ENCODE peak calls at places on chromosomes 2 and 18, in six cellular contexts. One of them, this sample, is unnamed.

GRCh38 chr18:77101410-77102245 is 31.0 kb downstream of the MBP start:
- DNase-seq in fibroblast of lung: peak
- DNase-seq in tibial nerve: peak
- DNase-seq in CD8-positive, alpha-beta memory T cell: peak
- DNase-seq in neural progenitor cell: no peak
- DNase-seq in ascending aorta: peak
- DNase-seq in this sample: peak

GRCh38 chr2:7707723-7708122 is 790.5 kb downstream of the RNF144A start:
- DNase-seq in fibroblast of lung: peak
- DNase-seq in tibial nerve: no peak
- DNase-seq in CD8-positive, alpha-beta memory T cell: no peak
- DNase-seq in neural progenitor cell: no peak
- DNase-seq in ascending aorta: no peak
- DNase-seq in this sample: no peak

GRCh38 chr2:127661072-127661618 is 14.2 kb downstream of the LIMS2 start:
- DNase-seq in fibroblast of lung: no peak
- DNase-seq in tibial nerve: no peak
- DNase-seq in CD8-positive, alpha-beta memory T cell: no peak
- DNase-seq in neural progenitor cell: no peak
- DNase-seq in ascending aorta: no peak
- DNase-seq in this sample: no peak

GRCh38 chr18:34926683-34927082 is 114.5 kb upstream of the MAPRE2 start:
- DNase-seq in fibroblast of lung: no peak
- DNase-seq in tibial nerve: no peak
- DNase-seq in CD8-positive, alpha-beta memory T cell: no peak
- DNase-seq in neural progenitor cell: no peak
- DNase-seq in ascending aorta: no peak
- DNase-seq in this sample: no peak

GRCh38 chr2:233820766-233821105 is 33.6 kb downstream of the HJURP start:
- DNase-seq in fibroblast of lung: no peak
- DNase-seq in tibial nerve: no peak
- DNase-seq in CD8-positive, alpha-beta memory T cell: no peak
- DNase-seq in neural progenitor cell: no peak
- DNase-seq in ascending aorta: no peak
- DNase-seq in this sample: no peak

GRCh38 chr2:180062178-180062577 is 55.1 kb upstream of the CWC22 start:
- DNase-seq in fibroblast of lung: no peak
- DNase-seq in tibial nerve: no peak
- DNase-seq in CD8-positive, alpha-beta memory T cell: no peak
- DNase-seq in neural progenitor cell: no peak
- DNase-seq in ascending aorta: no peak
- DNase-seq in this sample: no peak

GRCh38 chr18:75083131-75083530 is 125.8 kb downstream of the PTGR3 start:
- DNase-seq in fibroblast of lung: no peak
- DNase-seq in tibial nerve: no peak
- DNase-seq in CD8-positive, alpha-beta memory T cell: no peak
- DNase-seq in neural progenitor cell: no peak
- DNase-seq in ascending aorta: no peak
- DNase-seq in this sample: no peak

GRCh38 chr18:27206411-27206810 is 21.3 kb upstream of the CHST9 start:
- DNase-seq in fibroblast of lung: no peak
- DNase-seq in tibial nerve: no peak
- DNase-seq in CD8-positive, alpha-beta memory T cell: no peak
- DNase-seq in neural progenitor cell: no peak
- DNase-seq in ascending aorta: no peak
- DNase-seq in this sample: no peak

GRCh38 chr2:120873958-120874357 is 138.3 kb downstream of the GLI2 start:
- DNase-seq in fibroblast of lung: no peak
- DNase-seq in tibial nerve: no peak
- DNase-seq in CD8-positive, alpha-beta memory T cell: no peak
- DNase-seq in neural progenitor cell: no peak
- DNase-seq in ascending aorta: no peak
- DNase-seq in this sample: no peak

GRCh38 chr2:127027715-127028114 is 79.2 kb downstream of the BIN1 start:
- DNase-seq in fibroblast of lung: no peak
- DNase-seq in tibial nerve: no peak
- DNase-seq in CD8-positive, alpha-beta memory T cell: no peak
- DNase-seq in neural progenitor cell: no peak
- DNase-seq in ascending aorta: no peak
- DNase-seq in this sample: no peak

GRCh38 chr2:16282511-16282910 is 342.2 kb downstream of the MYCN start:
- DNase-seq in fibroblast of lung: no peak
- DNase-seq in tibial nerve: no peak
- DNase-seq in CD8-positive, alpha-beta memory T cell: no peak
- DNase-seq in neural progenitor cell: no peak
- DNase-seq in ascending aorta: no peak
- DNase-seq in this sample: no peak

GRCh38 chr2:25929789-25930473 is 51.6 kb upstream of the ASXL2 start:
- DNase-seq in fibroblast of lung: no peak
- DNase-seq in tibial nerve: no peak
- DNase-seq in CD8-positive, alpha-beta memory T cell: no peak
- DNase-seq in neural progenitor cell: no peak
- DNase-seq in ascending aorta: no peak
- DNase-seq in this sample: no peak

GRCh38 chr18:48402953-48403352 is 6.2 kb downstream of the ZBTB7C start:
- DNase-seq in fibroblast of lung: peak
- DNase-seq in tibial nerve: no peak
- DNase-seq in CD8-positive, alpha-beta memory T cell: no peak
- DNase-seq in neural progenitor cell: no peak
- DNase-seq in ascending aorta: no peak
- DNase-seq in this sample: no peak

GRCh38 chr2:120013569-120014223 is 819 bp downstream of the EPB41L5 start:
- DNase-seq in fibroblast of lung: no peak
- DNase-seq in tibial nerve: no peak
- DNase-seq in CD8-positive, alpha-beta memory T cell: peak
- DNase-seq in neural progenitor cell: no peak
- DNase-seq in ascending aorta: no peak
- DNase-seq in this sample: no peak

GRCh38 chr2:54760310-54760709 is 36.8 kb downstream of the EML6 start:
- DNase-seq in fibroblast of lung: no peak
- DNase-seq in tibial nerve: no peak
- DNase-seq in CD8-positive, alpha-beta memory T cell: no peak
- DNase-seq in neural progenitor cell: no peak
- DNase-seq in ascending aorta: no peak
- DNase-seq in this sample: no peak

GRCh38 chr2:20584637-20585321 is 66.1 kb downstream of the HS1BP3 start:
- DNase-seq in fibroblast of lung: peak
- DNase-seq in tibial nerve: no peak
- DNase-seq in CD8-positive, alpha-beta memory T cell: no peak
- DNase-seq in neural progenitor cell: peak
- DNase-seq in ascending aorta: no peak
- DNase-seq in this sample: no peak

DNA sequence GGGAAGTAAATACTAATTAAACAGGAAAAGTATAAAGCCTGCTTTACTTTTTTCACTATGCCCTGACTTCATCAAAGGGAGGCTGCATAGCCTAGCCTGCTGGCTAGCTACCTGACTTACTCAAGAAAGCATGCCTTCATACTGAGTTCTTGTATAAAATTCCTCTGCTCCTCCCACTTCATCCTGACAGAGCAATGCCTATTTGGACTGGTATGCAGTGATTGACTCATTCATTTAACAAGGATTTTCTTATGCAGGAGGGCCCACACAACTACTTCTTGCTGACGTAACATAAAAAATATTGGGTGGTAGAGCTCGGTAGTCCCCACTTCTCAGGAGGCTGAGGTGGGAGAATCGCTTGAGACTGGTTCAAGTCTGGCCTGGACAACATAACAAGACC is 70.5 kb downstream of the PRPF40A start:
- DNase-seq in fibroblast of lung: peak
- DNase-seq in tibial nerve: no peak
- DNase-seq in CD8-positive, alpha-beta memory T cell: no peak
- DNase-seq in neural progenitor cell: no peak
- DNase-seq in ascending aorta: no peak
- DNase-seq in this sample: no peak
- H3K27ac ChIP-seq in fibroblast of lung: peak
- H3K27ac ChIP-seq in tibial nerve: peak
- H3K27ac ChIP-seq in CD8-positive, alpha-beta memory T cell: no peak
- H3K27ac ChIP-seq in neural progenitor cell: no peak
- H3K27ac ChIP-seq in ascending aorta: peak
- H3K27ac ChIP-seq in this sample: peak

DNA sequence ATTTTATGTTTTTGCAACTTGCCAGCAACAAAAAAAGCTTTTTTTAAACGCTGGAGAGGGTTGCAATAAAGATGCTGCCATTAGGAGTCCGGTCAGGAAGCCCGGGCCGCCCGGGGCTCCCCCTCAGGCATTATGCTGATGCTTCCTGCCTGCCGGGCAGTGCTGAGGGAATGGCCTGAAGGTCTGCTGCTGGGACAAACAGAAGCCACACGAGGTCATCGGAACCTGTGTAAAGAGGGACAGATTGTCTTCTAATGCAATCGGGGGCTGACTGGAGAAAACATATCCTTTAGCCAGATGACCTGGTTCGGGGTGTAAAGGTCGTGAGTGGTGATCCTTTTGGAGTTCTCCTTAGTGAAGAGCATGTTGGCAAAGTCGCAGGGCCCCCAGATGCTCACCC is 2.3 kb downstream of the IMPA2 start:
- DNase-seq in fibroblast of lung: no peak
- DNase-seq in tibial nerve: no peak
- DNase-seq in CD8-positive, alpha-beta memory T cell: no peak
- DNase-seq in neural progenitor cell: peak
- DNase-seq in ascending aorta: no peak
- DNase-seq in this sample: no peak
- H3K27ac ChIP-seq in fibroblast of lung: no peak
- H3K27ac ChIP-seq in tibial nerve: no peak
- H3K27ac ChIP-seq in CD8-positive, alpha-beta memory T cell: no peak
- H3K27ac ChIP-seq in neural progenitor cell: no peak
- H3K27ac ChIP-seq in ascending aorta: no peak
- H3K27ac ChIP-seq in this sample: peak

GRCh38 chr2:148552675-148553331 is 91.7 kb upstream of the EPC2 start:
- DNase-seq in fibroblast of lung: peak
- DNase-seq in tibial nerve: no peak
- DNase-seq in CD8-positive, alpha-beta memory T cell: peak
- DNase-seq in neural progenitor cell: no peak
- DNase-seq in ascending aorta: no peak
- DNase-seq in this sample: no peak

GRCh38 chr2:148549001-148549400 is 95.5 kb upstream of the EPC2 start:
- DNase-seq in fibroblast of lung: no peak
- DNase-seq in tibial nerve: no peak
- DNase-seq in CD8-positive, alpha-beta memory T cell: no peak
- DNase-seq in neural progenitor cell: no peak
- DNase-seq in ascending aorta: no peak
- DNase-seq in this sample: no peak

GRCh38 chr2:148554459-148555247 is 89.9 kb upstream of the EPC2 start:
- DNase-seq in fibroblast of lung: no peak
- DNase-seq in tibial nerve: no peak
- DNase-seq in CD8-positive, alpha-beta memory T cell: no peak
- DNase-seq in neural progenitor cell: no peak
- DNase-seq in ascending aorta: no peak
- DNase-seq in this sample: no peak

GRCh38 chr2:148555622-148556294 is 88.8 kb upstream of the EPC2 start:
- DNase-seq in fibroblast of lung: no peak
- DNase-seq in tibial nerve: no peak
- DNase-seq in CD8-positive, alpha-beta memory T cell: no peak
- DNase-seq in neural progenitor cell: no peak
- DNase-seq in ascending aorta: no peak
- DNase-seq in this sample: no peak

DNA sequence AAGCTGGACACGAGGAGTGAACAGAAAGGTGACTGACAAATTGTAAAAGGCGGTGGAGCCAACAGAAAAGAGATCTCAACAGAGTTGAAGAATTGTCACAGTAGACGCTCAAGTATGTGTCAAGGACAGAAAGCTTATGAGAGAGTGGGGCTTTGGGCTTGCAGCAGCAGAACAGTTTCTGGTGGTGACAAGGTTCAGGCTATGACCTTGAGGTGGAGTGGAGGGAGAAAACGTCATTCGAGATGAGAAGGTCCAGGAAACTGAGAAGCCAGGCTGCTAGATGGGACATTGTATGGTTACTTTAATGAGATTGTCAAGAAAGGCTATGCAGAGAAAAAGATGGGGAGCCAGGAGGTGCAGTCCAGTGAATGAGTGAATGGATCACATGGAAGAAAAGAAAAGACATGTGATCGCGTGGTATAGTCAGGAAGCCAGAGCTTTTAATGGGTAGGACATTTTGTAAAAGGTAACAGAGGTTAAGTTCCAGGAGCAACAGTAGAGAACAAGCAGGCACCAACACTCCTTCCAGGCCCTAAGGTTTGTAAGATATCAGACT is 91.1 kb upstream of the EPC2 start:
- DNase-seq in fibroblast of lung: no peak
- DNase-seq in tibial nerve: no peak
- DNase-seq in CD8-positive, alpha-beta memory T cell: no peak
- DNase-seq in neural progenitor cell: no peak
- DNase-seq in ascending aorta: no peak
- DNase-seq in this sample: no peak
- H3K27ac ChIP-seq in fibroblast of lung: no peak
- H3K27ac ChIP-seq in tibial nerve: no peak
- H3K27ac ChIP-seq in CD8-positive, alpha-beta memory T cell: peak
- H3K27ac ChIP-seq in neural progenitor cell: no peak
- H3K27ac ChIP-seq in ascending aorta: no peak
- H3K27ac ChIP-seq in this sample: no peak

GRCh38 chr2:101558740-101559508 is 84.0 kb upstream of the RFX8 start:
- DNase-seq in fibroblast of lung: peak
- DNase-seq in tibial nerve: no peak
- DNase-seq in CD8-positive, alpha-beta memory T cell: no peak
- DNase-seq in neural progenitor cell: no peak
- DNase-seq in ascending aorta: no peak
- DNase-seq in this sample: no peak

GRCh38 chr2:101556033-101556459 is 81.1 kb upstream of the RFX8 start:
- DNase-seq in fibroblast of lung: no peak
- DNase-seq in tibial nerve: no peak
- DNase-seq in CD8-positive, alpha-beta memory T cell: no peak
- DNase-seq in neural progenitor cell: no peak
- DNase-seq in ascending aorta: no peak
- DNase-seq in this sample: no peak

GRCh38 chr2:101559576-101559975 is 84.7 kb upstream of the RFX8 start:
- DNase-seq in fibroblast of lung: peak
- DNase-seq in tibial nerve: no peak
- DNase-seq in CD8-positive, alpha-beta memory T cell: no peak
- DNase-seq in neural progenitor cell: no peak
- DNase-seq in ascending aorta: peak
- DNase-seq in this sample: no peak

GRCh38 chr2:101563849-101564248 is 88.9 kb upstream of the RFX8 start:
- DNase-seq in fibroblast of lung: no peak
- DNase-seq in tibial nerve: no peak
- DNase-seq in CD8-positive, alpha-beta memory T cell: no peak
- DNase-seq in neural progenitor cell: no peak
- DNase-seq in ascending aorta: no peak
- DNase-seq in this sample: no peak

GRCh38 chr2:101560780-101561315 is 85.9 kb upstream of the RFX8 start:
- DNase-seq in fibroblast of lung: no peak
- DNase-seq in tibial nerve: no peak
- DNase-seq in CD8-positive, alpha-beta memory T cell: no peak
- DNase-seq in neural progenitor cell: no peak
- DNase-seq in ascending aorta: no peak
- DNase-seq in this sample: no peak
- H3K27ac ChIP-seq in fibroblast of lung: no peak
- H3K27ac ChIP-seq in tibial nerve: no peak
- H3K27ac ChIP-seq in CD8-positive, alpha-beta memory T cell: no peak
- H3K27ac ChIP-seq in neural progenitor cell: no peak
- H3K27ac ChIP-seq in ascending aorta: no peak
- H3K27ac ChIP-seq in this sample: no peak

GRCh38 chr2:85310330-85310729 is 17.5 kb downstream of the TGOLN2 start:
- DNase-seq in fibroblast of lung: no peak
- DNase-seq in tibial nerve: no peak
- DNase-seq in CD8-positive, alpha-beta memory T cell: no peak
- DNase-seq in neural progenitor cell: no peak
- DNase-seq in ascending aorta: no peak
- DNase-seq in this sample: no peak
- H3K27ac ChIP-seq in fibroblast of lung: no peak
- H3K27ac ChIP-seq in tibial nerve: no peak
- H3K27ac ChIP-seq in CD8-positive, alpha-beta memory T cell: no peak
- H3K27ac ChIP-seq in neural progenitor cell: peak
- H3K27ac ChIP-seq in ascending aorta: peak
- H3K27ac ChIP-seq in this sample: peak